ENCODE peak calls at places on chromosomes 13 and 19, in seven cellular contexts. O, H, F, L, V, K and C are unnamed samples.
A peak's percentile ranks its signal among the peaks of the same experiment; 100 is the strongest.

GRCh38 chr13:30340367-30341184 is 33.2 kb upstream of the KATNAL1 start:
- DNase-seq in O (no peak), H (no peak), F (peak; percentile 16), L (peak; percentile 89), V (no peak), K (no peak), C (no peak)

GRCh38 chr13:97366172-97366688 is 67.7 kb upstream of the RAP2A start:
- DNase-seq in O (no peak), H (no peak), F (no peak), L (no peak), V (no peak), K (no peak), C (no peak)

GRCh38 chr13:20565120-20565736 is 1.7 kb upstream of the IFT88 start:
- DNase-seq in O (no peak), H (no peak), F (no peak), L (no peak), V (no peak), K (no peak), C (no peak)

GRCh38 chr19:13960863-13961784 is 8.8 kb downstream of the DCAF15 start:
- DNase-seq in O (no peak), H (no peak), F (no peak), L (no peak), V (no peak), K (no peak), C (no peak)

GRCh38 chr13:26050568-26051230 is 1.1 kb downstream of the SHISA2 start:
- DNase-seq in O (no peak), H (no peak), F (no peak), L (no peak), V (no peak), K (no peak), C (no peak)

GRCh38 chr19:54137913-54138776 is 583 bp downstream of the CNOT3 start:
- DNase-seq in O (no peak), H (no peak), F (no peak), L (no peak), V (peak; percentile 28), K (peak; percentile 43), C (peak; percentile 29)

GRCh38 chr13:39561971-39562370 is 41.0 kb downstream of the LHFPL6 start:
- DNase-seq in O (no peak), H (no peak), F (no peak), L (no peak), V (no peak), K (no peak), C (no peak)

GRCh38 chr19:38842439-38843174 is 7.2 kb downstream of the HNRNPL start:
- DNase-seq in O (peak; percentile 12), H (no peak), F (no peak), L (no peak), V (peak; percentile 32), K (no peak), C (no peak)

GRCh38 chr13:20843177-20843576 is 59.4 kb downstream of the XPO4 start:
- DNase-seq in O (no peak), H (no peak), F (no peak), L (peak; percentile 18), V (no peak), K (no peak), C (no peak)

GRCh38 chr13:53782400-53783030 is 753.9 kb downstream of the OLFM4 start:
- DNase-seq in O (peak; percentile 1), H (peak; percentile 33), F (no peak), L (peak; percentile 17), V (peak; percentile 50), K (peak; percentile 23), C (peak; percentile 66)

GRCh38 chr13:97542102-97542501 is 108.1 kb downstream of the RAP2A start:
- DNase-seq in O (no peak), H (no peak), F (no peak), L (peak; percentile 38), V (no peak), K (no peak), C (no peak)

GRCh38 chr13:74193391-74193790 is 59.2 kb upstream of the KLF12 start:
- DNase-seq in O (no peak), H (no peak), F (no peak), L (no peak), V (no peak), K (no peak), C (no peak)

GRCh38 chr13:113321546-113321945 is 24.5 kb downstream of the LAMP1 start:
- DNase-seq in O (no peak), H (no peak), F (no peak), L (no peak), V (no peak), K (no peak), C (no peak)

GRCh38 chr19:44890366-44891015 is 563 bp upstream of the TOMM40 start:
- DNase-seq in O (peak; percentile 100), H (peak; percentile 100), F (peak; percentile 100), L (peak; percentile 100), V (peak; percentile 100), K (peak; percentile 100), C (peak; percentile 100)

GRCh38 chr19:33828266-33829075 is 31.8 kb downstream of the KCTD15 start:
- DNase-seq in O (no peak), H (no peak), F (no peak), L (no peak), V (no peak), K (no peak), C (no peak)

GRCh38 chr13:26202365-26202972 is 19.6 kb downstream of the RNF6 start:
- DNase-seq in O (no peak), H (no peak), F (no peak), L (peak; percentile 64), V (no peak), K (no peak), C (no peak)

GRCh38 chr13:53694814-53695533 is 666.4 kb downstream of the OLFM4 start:
- DNase-seq in O (no peak), H (no peak), F (no peak), L (no peak), V (no peak), K (no peak), C (no peak)

GRCh38 chr19:48553676-48554384 is 1.9 kb downstream of the SULT2B1 start:
- DNase-seq in O (peak; percentile 94), H (peak; percentile 69), F (no peak), L (peak; percentile 86), V (no peak), K (no peak), C (no peak)

GRCh38 chr13:24203726-24204295 is 43.3 kb downstream of the SPATA13 start:
- DNase-seq in O (no peak), H (no peak), F (no peak), L (peak; percentile 50), V (peak; percentile 73), K (peak; percentile 61), C (peak; percentile 48)

GRCh38 chr19:54452626-54453025 is 3.6 kb downstream of the LENG8 start:
- DNase-seq in O (no peak), H (no peak), F (no peak), L (no peak), V (no peak), K (no peak), C (no peak)

DNA sequence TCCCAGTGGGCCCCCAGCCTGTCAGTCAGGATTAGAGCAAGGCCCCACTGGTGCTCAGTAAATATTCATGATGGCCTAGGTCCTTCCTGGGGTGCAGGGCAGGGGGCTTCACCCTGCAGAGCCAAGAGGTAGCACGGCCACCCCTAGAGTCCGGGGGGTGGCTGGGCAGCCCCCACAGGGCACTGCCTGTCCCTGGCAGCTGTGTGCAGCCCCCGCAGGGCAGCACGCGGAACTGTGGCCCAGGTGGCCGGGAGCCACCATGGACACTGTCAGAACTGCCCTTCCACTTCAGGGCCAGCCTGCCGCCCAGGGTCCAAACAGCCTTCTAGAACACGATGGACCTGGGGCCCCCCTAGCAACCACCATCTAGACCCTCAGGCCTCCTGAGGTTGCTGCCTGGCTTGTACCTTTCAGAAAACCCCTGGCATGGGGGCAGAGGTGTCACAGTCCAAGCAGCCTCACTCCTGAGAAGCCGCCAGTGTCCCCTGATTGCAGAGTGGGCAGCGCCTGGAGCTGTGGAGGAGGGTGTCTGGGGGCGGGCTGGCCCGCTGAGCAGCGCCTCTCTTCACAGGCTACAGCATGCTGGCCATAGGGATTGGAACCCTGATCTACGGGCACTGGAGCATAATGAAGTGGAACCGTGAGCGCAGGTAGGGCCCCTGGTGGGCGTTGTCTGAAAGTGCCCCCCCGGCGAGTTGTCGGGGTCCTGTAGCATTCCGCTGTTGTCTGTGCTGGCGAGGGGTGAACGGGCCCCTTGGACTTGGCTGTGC is 2.9 kb upstream of the YJEFN3 start:
- DNase-seq in O (no peak), H (no peak), F (no peak), L (no peak), V (peak; percentile 45), K (no peak), C (no peak)
- H3K4me2 ChIP-seq in O (no peak overlapping the region), H (no peak overlapping the region), F (no peak overlapping the region), L (no peak overlapping the region), V (peak overlapping the region; percentile 100), K (no peak overlapping the region), C (no peak overlapping the region)

GRCh38 chr19:58063712-58064111 is 4.6 kb downstream of the ZNF135 start:
- DNase-seq in O (no peak), H (no peak), F (no peak), L (no peak), V (no peak), K (no peak), C (no peak)

GRCh38 chr19:58067240-58067912 is 8.3 kb downstream of the ZNF135 start:
- DNase-seq in O (no peak), H (no peak), F (no peak), L (no peak), V (no peak), K (no peak), C (no peak)
- H3K9me3 ChIP-seq in O (peaks cover 88% of the 10 kb centered on the region), H (peaks cover 96% of the 10 kb centered on the region), F (peaks cover 24% of the 10 kb centered on the region), L (peaks cover 74% of the 10 kb centered on the region), V (no peaks in the 10 kb centered on the region), K (peaks cover 71% of the 10 kb centered on the region), C (no peaks in the 10 kb centered on the region)

GRCh38 chr13:100095498-100095897 is 6.6 kb downstream of the PCCA start:
- DNase-seq in O (no peak), H (no peak), F (no peak), L (no peak), V (no peak), K (no peak), C (no peak)

GRCh38 chr13:100089633-100090032 is 740 bp downstream of the PCCA start:
- DNase-seq in O (no peak), H (no peak), F (no peak), L (peak; percentile 34), V (peak; percentile 4), K (peak; percentile 14), C (peak; percentile 51)

GRCh38 chr13:100088282-100088647 is 628 bp upstream of the PCCA start:
- DNase-seq in O (no peak), H (no peak), F (no peak), L (no peak), V (no peak), K (no peak), C (peak; percentile 10)

GRCh38 chr13:100088648-100089601 is at the start of gene PCCA:
- DNase-seq in O (peak; percentile 92), H (peak; percentile 93), F (peak; percentile 81), L (peak; percentile 89), V (peak; percentile 78), K (peak; percentile 85), C (peak; percentile 91)

DNA sequence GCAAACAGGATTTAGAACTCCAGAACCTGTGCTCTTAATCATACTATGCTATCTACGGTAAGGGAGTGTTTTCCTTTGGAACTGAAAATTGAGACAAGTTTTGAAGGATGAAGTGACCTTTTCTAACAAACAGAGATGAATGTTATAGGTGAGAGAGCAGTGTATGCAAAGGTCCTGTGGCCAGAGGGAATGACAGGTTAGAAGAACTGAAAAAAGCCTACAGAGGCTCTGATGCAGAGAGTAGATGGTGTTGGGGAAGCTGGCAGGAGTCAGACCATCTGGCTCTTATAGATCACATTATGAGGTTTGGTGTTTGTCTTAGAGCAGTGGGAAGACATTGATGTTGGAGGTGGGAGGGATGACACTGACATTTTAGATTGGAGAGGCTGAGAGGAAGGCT is 2.0 kb downstream of the PCCA start:
- DNase-seq in O (no peak), H (no peak), F (no peak), L (no peak), V (no peak), K (no peak), C (no peak)
- H3K4me2 ChIP-seq in O (no peak overlapping the region), H (peak overlapping the region; percentile 97), F (peak overlapping the region; percentile 93), L (no peak overlapping the region), V (no peak overlapping the region), K (peak overlapping the region; percentile 80), C (no peak overlapping the region)

GRCh38 chr19:12526542-12526941 is 24.7 kb downstream of the ZNF564 start:
- DNase-seq in O (no peak), H (no peak), F (no peak), L (no peak), V (no peak), K (no peak), C (no peak)
- H3K9me3 ChIP-seq in O (peaks cover 98% of the 10 kb centered on the region), H (peaks cover 99% of the 10 kb centered on the region), F (peaks cover 66% of the 10 kb centered on the region), L (peaks cover 97% of the 10 kb centered on the region), V (peaks cover 88% of the 10 kb centered on the region), K (peaks cover 78% of the 10 kb centered on the region), C (no peaks in the 10 kb centered on the region)